ENCODE peak calls at places on chromosomes 6 and 20, in nine cellular contexts. G is fibroblast of lung, U is non-pigmented ciliary epithelial cell, S is psoas muscle, F is DMS153, Y is mammary epithelial cell, N is NCI-H774, T is HFFc6, L is endothelial cell of umbilical vein. Z is an unnamed sample.

GRCh38 chr20:60138263-60139127 is 180.3 kb downstream of the CDH26 start:
- DNase-seq in G (peak), U (no peak), S (peak), F (no peak), Y (no peak), N (peak), T (no peak), L (no peak), Z (peak)

GRCh38 chr6:107075951-107076381 is 39.3 kb downstream of the BEND3 start:
- DNase-seq in G (peak), U (no peak), S (no peak), F (no peak), Y (peak), N (no peak), T (no peak), L (no peak), Z (no peak)

GRCh38 chr20:305745-306144 is 8.4 kb downstream of the ZCCHC3 start:
- DNase-seq in G (no peak), U (no peak), S (no peak), F (no peak), Y (no peak), N (no peak), T (no peak), L (no peak), Z (no peak)

GRCh38 chr6:52576054-52576391 is 837 bp downstream of the TRAM2 start:
- DNase-seq in G (no peak), U (no peak), S (no peak), F (no peak), Y (no peak), N (no peak), T (no peak), L (no peak), Z (peak)

GRCh38 chr20:63097336-63097831 is 90.6 kb upstream of the BHLHE23 start:
- DNase-seq in G (no peak), U (no peak), S (peak), F (no peak), Y (no peak), N (no peak), T (no peak), L (no peak), Z (no peak)

GRCh38 chr6:75612434-75612833 is 10.8 kb downstream of the SENP6 start:
- DNase-seq in G (no peak), U (no peak), S (no peak), F (no peak), Y (no peak), N (no peak), T (no peak), L (no peak), Z (no peak)

GRCh38 chr6:71608646-71609045 is 277.7 kb upstream of the RIMS1 start:
- DNase-seq in G (no peak), U (no peak), S (no peak), F (no peak), Y (peak), N (no peak), T (no peak), L (no peak), Z (no peak)

GRCh38 chr6:38176797-38177751 is 357.5 kb downstream of the ZFAND3 start:
- DNase-seq in G (no peak), U (no peak), S (no peak), F (no peak), Y (no peak), N (no peak), T (no peak), L (no peak), Z (no peak)

GRCh38 chr6:38391206-38391908 is 248.4 kb downstream of the BTBD9 start:
- DNase-seq in G (no peak), U (no peak), S (no peak), F (no peak), Y (peak), N (no peak), T (peak), L (peak), Z (no peak)

GRCh38 chr6:89281779-89282246 is 33.3 kb downstream of the GABRR2 start:
- DNase-seq in G (peak), U (no peak), S (no peak), F (no peak), Y (peak), N (peak), T (peak), L (peak), Z (peak)

GRCh38 chr6:143743256-143744166 is 65.7 kb downstream of the PHACTR2 start:
- DNase-seq in G (peak), U (no peak), S (no peak), F (peak), Y (no peak), N (no peak), T (no peak), L (no peak), Z (no peak)

GRCh38 chr6:47698342-47698787 is at the start of gene ADGRF4:
- DNase-seq in G (peak), U (peak), S (no peak), F (no peak), Y (peak), N (no peak), T (peak), L (no peak), Z (no peak)

GRCh38 chr6:35391240-35391968 is 49.0 kb downstream of the PPARD start:
- DNase-seq in G (peak), U (peak), S (no peak), F (no peak), Y (peak), N (no peak), T (peak), L (peak), Z (no peak)

GRCh38 chr20:2519115-2519815 is 10.6 kb upstream of the ZNF343 start:
- DNase-seq in G (peak), U (peak), S (no peak), F (no peak), Y (no peak), N (no peak), T (peak), L (no peak), Z (no peak)

GRCh38 chr6:43491750-43492661 is 14.6 kb downstream of the TJAP1 start:
- DNase-seq in G (peak), U (peak), S (peak), F (no peak), Y (peak), N (no peak), T (peak), L (peak), Z (no peak)

GRCh38 chr6:167769408-167770190 is 57.1 kb upstream of the AFDN start:
- DNase-seq in G (no peak), U (no peak), S (no peak), F (no peak), Y (no peak), N (no peak), T (no peak), L (no peak), Z (no peak)

GRCh38 chr6:144899161-144899560 is 614.0 kb downstream of the UTRN start:
- DNase-seq in G (peak), U (no peak), S (no peak), F (no peak), Y (no peak), N (no peak), T (peak), L (no peak), Z (no peak)

GRCh38 chr6:3900744-3901351 is 51.7 kb downstream of the FAM50B start:
- DNase-seq in G (peak), U (no peak), S (no peak), F (no peak), Y (peak), N (no peak), T (no peak), L (no peak), Z (no peak)

GRCh38 chr20:10288421-10288820 is 69.8 kb downstream of the SNAP25 start:
- DNase-seq in G (no peak), U (no peak), S (no peak), F (no peak), Y (no peak), N (no peak), T (no peak), L (no peak), Z (no peak)